ENCODE peak calls at places on chromosomes 11 and 22, in nine cellular contexts. One of them, this sample, is unnamed.

GRCh38 chr22:37898441-37899181 is 7.5 kb upstream of the MICALL1 start:
- DNase-seq in retinal pigment epithelial cell: no peak
- DNase-seq in Right ventricle myocardium inferior: no peak
- DNase-seq in CD4-positive, alpha-beta T cell: no peak
- DNase-seq in cerebellum: no peak
- DNase-seq in CD4-positive, CD25-positive, alpha-beta regulatory T cell: no peak
- DNase-seq in iris pigment epithelial cell: no peak
- DNase-seq in KBM-7: no peak
- DNase-seq in HepG2: peak; percentile 77
- DNase-seq in this sample: peak; percentile 10

GRCh38 chr11:130806746-130807145 is 109.5 kb downstream of the SNX19 start:
- DNase-seq in retinal pigment epithelial cell: no peak
- DNase-seq in Right ventricle myocardium inferior: no peak
- DNase-seq in CD4-positive, alpha-beta T cell: no peak
- DNase-seq in cerebellum: no peak
- DNase-seq in CD4-positive, CD25-positive, alpha-beta regulatory T cell: no peak
- DNase-seq in iris pigment epithelial cell: no peak
- DNase-seq in KBM-7: no peak
- DNase-seq in HepG2: no peak
- DNase-seq in this sample: no peak

GRCh38 chr11:14546672-14547071 is 26.5 kb upstream of the PSMA1 start:
- DNase-seq in retinal pigment epithelial cell: no peak
- DNase-seq in Right ventricle myocardium inferior: no peak
- DNase-seq in CD4-positive, alpha-beta T cell: no peak
- DNase-seq in cerebellum: no peak
- DNase-seq in CD4-positive, CD25-positive, alpha-beta regulatory T cell: no peak
- DNase-seq in iris pigment epithelial cell: no peak
- DNase-seq in KBM-7: no peak
- DNase-seq in HepG2: no peak
- DNase-seq in this sample: no peak

GRCh38 chr22:25392584-25392983 is 171.9 kb upstream of the GRK3 start:
- DNase-seq in retinal pigment epithelial cell: no peak
- DNase-seq in Right ventricle myocardium inferior: no peak
- DNase-seq in CD4-positive, alpha-beta T cell: no peak
- DNase-seq in cerebellum: no peak
- DNase-seq in CD4-positive, CD25-positive, alpha-beta regulatory T cell: no peak
- DNase-seq in iris pigment epithelial cell: no peak
- DNase-seq in KBM-7: no peak
- DNase-seq in HepG2: no peak
- DNase-seq in this sample: no peak

GRCh38 chr11:27916541-27917100 is 191.3 kb downstream of the KIF18A start:
- DNase-seq in retinal pigment epithelial cell: no peak
- DNase-seq in Right ventricle myocardium inferior: no peak
- DNase-seq in CD4-positive, alpha-beta T cell: no peak
- DNase-seq in cerebellum: no peak
- DNase-seq in CD4-positive, CD25-positive, alpha-beta regulatory T cell: no peak
- DNase-seq in iris pigment epithelial cell: peak; percentile 86
- DNase-seq in KBM-7: no peak
- DNase-seq in HepG2: no peak
- DNase-seq in this sample: no peak

GRCh38 chr11:79259800-79260199 is 181.0 kb downstream of the TENM4 start:
- DNase-seq in retinal pigment epithelial cell: no peak
- DNase-seq in Right ventricle myocardium inferior: no peak
- DNase-seq in CD4-positive, alpha-beta T cell: no peak
- DNase-seq in cerebellum: no peak
- DNase-seq in CD4-positive, CD25-positive, alpha-beta regulatory T cell: no peak
- DNase-seq in iris pigment epithelial cell: no peak
- DNase-seq in KBM-7: no peak
- DNase-seq in HepG2: no peak
- DNase-seq in this sample: peak; percentile 6

GRCh38 chr11:70142171-70142875 is 60.8 kb upstream of the FADD start:
- DNase-seq in retinal pigment epithelial cell: no peak
- DNase-seq in Right ventricle myocardium inferior: no peak
- DNase-seq in CD4-positive, alpha-beta T cell: no peak
- DNase-seq in cerebellum: no peak
- DNase-seq in CD4-positive, CD25-positive, alpha-beta regulatory T cell: no peak
- DNase-seq in iris pigment epithelial cell: no peak
- DNase-seq in KBM-7: no peak
- DNase-seq in HepG2: no peak
- DNase-seq in this sample: no peak

GRCh38 chr11:100730266-100730665 is 43.2 kb downstream of the ARHGAP42 start:
- DNase-seq in retinal pigment epithelial cell: peak; percentile 52
- DNase-seq in Right ventricle myocardium inferior: no peak
- DNase-seq in CD4-positive, alpha-beta T cell: no peak
- DNase-seq in cerebellum: no peak
- DNase-seq in CD4-positive, CD25-positive, alpha-beta regulatory T cell: no peak
- DNase-seq in iris pigment epithelial cell: peak; percentile 71
- DNase-seq in KBM-7: no peak
- DNase-seq in HepG2: no peak
- DNase-seq in this sample: no peak

GRCh38 chr11:66933508-66933907 is 24.7 kb downstream of the PC start:
- DNase-seq in retinal pigment epithelial cell: no peak
- DNase-seq in Right ventricle myocardium inferior: no peak
- DNase-seq in CD4-positive, alpha-beta T cell: no peak
- DNase-seq in cerebellum: no peak
- DNase-seq in CD4-positive, CD25-positive, alpha-beta regulatory T cell: no peak
- DNase-seq in iris pigment epithelial cell: no peak
- DNase-seq in KBM-7: no peak
- DNase-seq in HepG2: no peak
- DNase-seq in this sample: peak; percentile 59

GRCh38 chr11:35359321-35360058 is 59.9 kb downstream of the SLC1A2 start:
- DNase-seq in retinal pigment epithelial cell: no peak
- DNase-seq in Right ventricle myocardium inferior: no peak
- DNase-seq in CD4-positive, alpha-beta T cell: no peak
- DNase-seq in cerebellum: no peak
- DNase-seq in CD4-positive, CD25-positive, alpha-beta regulatory T cell: no peak
- DNase-seq in iris pigment epithelial cell: no peak
- DNase-seq in KBM-7: no peak
- DNase-seq in HepG2: peak; percentile 76
- DNase-seq in this sample: no peak

GRCh38 chr11:506238-506949 is 648 bp downstream of the RNH1 start:
- DNase-seq in retinal pigment epithelial cell: peak; percentile 97
- DNase-seq in Right ventricle myocardium inferior: peak; percentile 97
- DNase-seq in CD4-positive, alpha-beta T cell: peak; percentile 94
- DNase-seq in cerebellum: peak; percentile 98
- DNase-seq in CD4-positive, CD25-positive, alpha-beta regulatory T cell: peak; percentile 98
- DNase-seq in iris pigment epithelial cell: peak; percentile 99
- DNase-seq in KBM-7: peak; percentile 93
- DNase-seq in HepG2: peak; percentile 88
- DNase-seq in this sample: peak; percentile 99

GRCh38 chr11:119975561-119976152 is 162.3 kb downstream of the TRIM29 start:
- DNase-seq in retinal pigment epithelial cell: no peak
- DNase-seq in Right ventricle myocardium inferior: no peak
- DNase-seq in CD4-positive, alpha-beta T cell: no peak
- DNase-seq in cerebellum: no peak
- DNase-seq in CD4-positive, CD25-positive, alpha-beta regulatory T cell: no peak
- DNase-seq in iris pigment epithelial cell: no peak
- DNase-seq in KBM-7: no peak
- DNase-seq in HepG2: no peak
- DNase-seq in this sample: no peak

GRCh38 chr22:46038174-46038487 is 61.2 kb upstream of the WNT7B start:
- DNase-seq in retinal pigment epithelial cell: no peak
- DNase-seq in Right ventricle myocardium inferior: no peak
- DNase-seq in CD4-positive, alpha-beta T cell: no peak
- DNase-seq in cerebellum: no peak
- DNase-seq in CD4-positive, CD25-positive, alpha-beta regulatory T cell: no peak
- DNase-seq in iris pigment epithelial cell: no peak
- DNase-seq in KBM-7: no peak
- DNase-seq in HepG2: no peak
- DNase-seq in this sample: no peak

GRCh38 chr11:24234822-24235508 is 261.9 kb upstream of the LUZP2 start:
- DNase-seq in retinal pigment epithelial cell: peak; percentile 61
- DNase-seq in Right ventricle myocardium inferior: peak; percentile 27
- DNase-seq in CD4-positive, alpha-beta T cell: no peak
- DNase-seq in cerebellum: no peak
- DNase-seq in CD4-positive, CD25-positive, alpha-beta regulatory T cell: no peak
- DNase-seq in iris pigment epithelial cell: peak; percentile 73
- DNase-seq in KBM-7: no peak
- DNase-seq in HepG2: no peak
- DNase-seq in this sample: peak; percentile 12

GRCh38 chr22:43396934-43397457 is 14.8 kb upstream of the MPPED1 start:
- DNase-seq in retinal pigment epithelial cell: no peak
- DNase-seq in Right ventricle myocardium inferior: no peak
- DNase-seq in CD4-positive, alpha-beta T cell: no peak
- DNase-seq in cerebellum: no peak
- DNase-seq in CD4-positive, CD25-positive, alpha-beta regulatory T cell: no peak
- DNase-seq in iris pigment epithelial cell: no peak
- DNase-seq in KBM-7: no peak
- DNase-seq in HepG2: peak; percentile 57
- DNase-seq in this sample: no peak

GRCh38 chr11:68664141-68664540 is 20.2 kb upstream of the GAL start:
- DNase-seq in retinal pigment epithelial cell: no peak
- DNase-seq in Right ventricle myocardium inferior: no peak
- DNase-seq in CD4-positive, alpha-beta T cell: no peak
- DNase-seq in cerebellum: no peak
- DNase-seq in CD4-positive, CD25-positive, alpha-beta regulatory T cell: no peak
- DNase-seq in iris pigment epithelial cell: no peak
- DNase-seq in KBM-7: no peak
- DNase-seq in HepG2: no peak
- DNase-seq in this sample: no peak

GRCh38 chr11:79092791-79093313 is 348.0 kb downstream of the TENM4 start:
- DNase-seq in retinal pigment epithelial cell: peak; percentile 53
- DNase-seq in Right ventricle myocardium inferior: no peak
- DNase-seq in CD4-positive, alpha-beta T cell: no peak
- DNase-seq in cerebellum: no peak
- DNase-seq in CD4-positive, CD25-positive, alpha-beta regulatory T cell: no peak
- DNase-seq in iris pigment epithelial cell: peak; percentile 99
- DNase-seq in KBM-7: peak; percentile 25
- DNase-seq in HepG2: no peak
- DNase-seq in this sample: no peak

GRCh38 chr11:92226331-92227232 is 2.0 kb downstream of the FAT3 start:
- DNase-seq in retinal pigment epithelial cell: no peak
- DNase-seq in Right ventricle myocardium inferior: no peak
- DNase-seq in CD4-positive, alpha-beta T cell: no peak
- DNase-seq in cerebellum: no peak
- DNase-seq in CD4-positive, CD25-positive, alpha-beta regulatory T cell: no peak
- DNase-seq in iris pigment epithelial cell: no peak
- DNase-seq in KBM-7: no peak
- DNase-seq in HepG2: no peak
- DNase-seq in this sample: no peak

GRCh38 chr11:103433380-103433779 is 324.2 kb downstream of the DYNC2H1 start:
- DNase-seq in retinal pigment epithelial cell: peak; percentile 7
- DNase-seq in Right ventricle myocardium inferior: no peak
- DNase-seq in CD4-positive, alpha-beta T cell: no peak
- DNase-seq in cerebellum: no peak
- DNase-seq in CD4-positive, CD25-positive, alpha-beta regulatory T cell: no peak
- DNase-seq in iris pigment epithelial cell: peak; percentile 92
- DNase-seq in KBM-7: no peak
- DNase-seq in HepG2: no peak
- DNase-seq in this sample: no peak

GRCh38 chr11:102330226-102330625 is 12.9 kb downstream of the BIRC3 start:
- DNase-seq in retinal pigment epithelial cell: no peak
- DNase-seq in Right ventricle myocardium inferior: no peak
- DNase-seq in CD4-positive, alpha-beta T cell: no peak
- DNase-seq in cerebellum: no peak
- DNase-seq in CD4-positive, CD25-positive, alpha-beta regulatory T cell: no peak
- DNase-seq in iris pigment epithelial cell: no peak
- DNase-seq in KBM-7: no peak
- DNase-seq in HepG2: no peak
- DNase-seq in this sample: no peak

GRCh38 chr22:41564563-41564962 is 3.8 kb downstream of the CSDC2 start:
- DNase-seq in retinal pigment epithelial cell: no peak
- DNase-seq in Right ventricle myocardium inferior: no peak
- DNase-seq in CD4-positive, alpha-beta T cell: no peak
- DNase-seq in cerebellum: no peak
- DNase-seq in CD4-positive, CD25-positive, alpha-beta regulatory T cell: no peak
- DNase-seq in iris pigment epithelial cell: peak; percentile 65
- DNase-seq in KBM-7: no peak
- DNase-seq in HepG2: no peak
- DNase-seq in this sample: no peak

GRCh38 chr11:65426839-65427690 is 4.5 kb downstream of the NEAT1 start:
- DNase-seq in retinal pigment epithelial cell: no peak
- DNase-seq in Right ventricle myocardium inferior: no peak
- DNase-seq in CD4-positive, alpha-beta T cell: peak; percentile 33
- DNase-seq in cerebellum: peak; percentile 34
- DNase-seq in CD4-positive, CD25-positive, alpha-beta regulatory T cell: peak; percentile 46
- DNase-seq in iris pigment epithelial cell: peak; percentile 72
- DNase-seq in KBM-7: peak; percentile 84
- DNase-seq in HepG2: no peak
- DNase-seq in this sample: no peak

GRCh38 chr11:10807629-10808552 is 835 bp downstream of the EIF4G2 start:
- DNase-seq in retinal pigment epithelial cell: no peak
- DNase-seq in Right ventricle myocardium inferior: peak; percentile 84
- DNase-seq in CD4-positive, alpha-beta T cell: peak; percentile 14
- DNase-seq in cerebellum: peak; percentile 40
- DNase-seq in CD4-positive, CD25-positive, alpha-beta regulatory T cell: peak; percentile 41
- DNase-seq in iris pigment epithelial cell: peak; percentile 64
- DNase-seq in KBM-7: peak; percentile 59
- DNase-seq in HepG2: peak; percentile 32
- DNase-seq in this sample: peak; percentile 15

GRCh38 chr22:50483977-50484853 is 2.4 kb upstream of the MIOX start:
- DNase-seq in retinal pigment epithelial cell: no peak
- DNase-seq in Right ventricle myocardium inferior: no peak
- DNase-seq in CD4-positive, alpha-beta T cell: no peak
- DNase-seq in cerebellum: no peak
- DNase-seq in CD4-positive, CD25-positive, alpha-beta regulatory T cell: no peak
- DNase-seq in iris pigment epithelial cell: no peak
- DNase-seq in KBM-7: no peak
- DNase-seq in HepG2: no peak
- DNase-seq in this sample: no peak

GRCh38 chr11:102932678-102933077 is 22.9 kb downstream of the MMP13 start:
- DNase-seq in retinal pigment epithelial cell: no peak
- DNase-seq in Right ventricle myocardium inferior: no peak
- DNase-seq in CD4-positive, alpha-beta T cell: no peak
- DNase-seq in cerebellum: no peak
- DNase-seq in CD4-positive, CD25-positive, alpha-beta regulatory T cell: no peak
- DNase-seq in iris pigment epithelial cell: no peak
- DNase-seq in KBM-7: no peak
- DNase-seq in HepG2: no peak
- DNase-seq in this sample: no peak

GRCh38 chr22:45552580-45553332 is 50.1 kb downstream of the FBLN1 start:
- DNase-seq in retinal pigment epithelial cell: no peak
- DNase-seq in Right ventricle myocardium inferior: peak; percentile 86
- DNase-seq in CD4-positive, alpha-beta T cell: no peak
- DNase-seq in cerebellum: no peak
- DNase-seq in CD4-positive, CD25-positive, alpha-beta regulatory T cell: no peak
- DNase-seq in iris pigment epithelial cell: peak; percentile 97
- DNase-seq in KBM-7: peak; percentile 63
- DNase-seq in HepG2: no peak
- DNase-seq in this sample: no peak